ENCODE peak calls at places on chromosomes 2 and 18, in six cellular contexts. W is kidney; J is stomach; H is cardiac muscle cell; M is right lobe of liver; I is CD8-positive, alpha-beta T cell. K is an unnamed sample.

GRCh38 chr2:102033028-102033749 is 41.4 kb downstream of the IL1R2 start:
- DNase-seq in M (peak; percentile 79), J (peak; percentile 81), H (peak; percentile 99), I (no peak), W (peak; percentile 89), K (peak; percentile 19)

GRCh38 chr2:27723372-27724144 is 48.0 kb upstream of the MRPL33 start:
- DNase-seq in J (peak; percentile 79), H (peak; percentile 85), W (no peak), I (peak; percentile 16), M (peak; percentile 77), K (no peak)

GRCh38 chr2:228352048-228352447 is 170.6 kb upstream of the SPHKAP start:
- DNase-seq in H (no peak), I (no peak), M (no peak), W (no peak), J (no peak), K (no peak)

GRCh38 chr2:42404666-42405065 is 43.6 kb upstream of the COX7A2L start:
- DNase-seq in J (no peak), M (no peak), W (no peak), I (no peak), H (no peak), K (no peak)

GRCh38 chr18:3675994-3676393 is 226.0 kb downstream of the TGIF1 start:
- DNase-seq in I (no peak), W (no peak), M (no peak), J (no peak), H (no peak), K (no peak)

GRCh38 chr2:220521591-220521990 is 894.2 kb downstream of the SLC4A3 start:
- DNase-seq in J (no peak), I (no peak), W (no peak), H (no peak), M (no peak), K (no peak)

GRCh38 chr2:7813541-7814310 is 868.1 kb upstream of the ID2 start:
- DNase-seq in I (no peak), J (no peak), M (no peak), W (no peak), H (peak; percentile 11), K (no peak)

GRCh38 chr2:240557808-240558207 is at the start of gene ANKMY1:
- DNase-seq in H (peak; percentile 82), M (peak; percentile 67), I (peak; percentile 61), J (peak; percentile 70), W (peak; percentile 88), K (no peak)

GRCh38 chr18:58044370-58045264 is 591 bp downstream of the NEDD4L start:
- DNase-seq in H (peak; percentile 44), W (peak; percentile 86), J (peak; percentile 52), M (peak; percentile 63), I (peak; percentile 36), K (peak; percentile 56)

GRCh38 chr2:46771309-46771708 is 144.3 kb downstream of the MCFD2 start:
- DNase-seq in J (no peak), M (no peak), I (no peak), W (no peak), H (no peak), K (no peak)

GRCh38 chr2:144379891-144380311 is 140.0 kb downstream of the ZEB2 start:
- DNase-seq in M (no peak), W (peak; percentile 51), I (no peak), J (no peak), H (no peak), K (no peak)

GRCh38 chr2:150075831-150076230 is 411.6 kb downstream of the RND3 start:
- DNase-seq in W (no peak), I (no peak), J (no peak), H (no peak), M (no peak), K (no peak)

GRCh38 chr18:45167109-45167551 is 448.1 kb upstream of the SLC14A2 start:
- DNase-seq in H (no peak), M (no peak), I (no peak), W (no peak), J (no peak), K (no peak)

GRCh38 chr2:215104226-215104625 is 34.2 kb downstream of the ABCA12 start:
- DNase-seq in H (no peak), M (no peak), I (no peak), W (no peak), J (no peak), K (no peak)

GRCh38 chr2:118989481-118989880 is 47.5 kb downstream of the MARCO start:
- DNase-seq in J (peak; percentile 9), H (no peak), M (peak; percentile 22), I (no peak), W (peak; percentile 78), K (no peak)

GRCh38 chr2:128091691-128092050 is 671 bp downstream of the UGGT1 start:
- DNase-seq in J (no peak), W (no peak), H (no peak), I (no peak), M (no peak), K (no peak)

GRCh38 chr2:285506-285905 is 2.4 kb downstream of the ALKAL2 start:
- DNase-seq in I (no peak), M (no peak), J (no peak), H (peak; percentile 76), W (no peak), K (no peak)

GRCh38 chr2:196131949-196132925 is 39.1 kb downstream of the STK17B start:
- DNase-seq in I (peak; percentile 54), W (no peak), J (no peak), M (no peak), H (peak; percentile 30), K (no peak)

GRCh38 chr2:196128749-196129148 is 42.6 kb downstream of the STK17B start:
- DNase-seq in H (no peak), M (no peak), J (no peak), W (no peak), I (no peak), K (no peak)

GRCh38 chr2:196136151-196136550 is 35.2 kb downstream of the STK17B start:
- DNase-seq in J (no peak), I (no peak), W (no peak), H (no peak), M (no peak), K (no peak)

GRCh38 chr2:196130039-196130825 is 41.1 kb downstream of the STK17B start:
- DNase-seq in J (no peak), H (no peak), M (no peak), I (no peak), W (no peak), K (no peak)

GRCh38 chr2:196131384-196131861 is 40.0 kb downstream of the STK17B start:
- DNase-seq in M (no peak), I (peak; percentile 62), H (peak; percentile 27), J (peak; percentile 48), W (no peak), K (no peak)
- TF ChIP-seq CTCF in M (peak; percentile 41), I (peak; percentile 49), H (no peak), J (peak; percentile 49), W (no peak), K (no peak)

GRCh38 chr2:105339414-105339813 is 2.1 kb downstream of the C2orf49 start:
- DNase-seq in W (no peak), H (no peak), M (no peak), I (no peak), J (no peak), K (no peak)

GRCh38 chr2:105344704-105345345 is 7.5 kb downstream of the C2orf49 start:
- DNase-seq in M (no peak), W (no peak), J (no peak), I (no peak), H (peak; percentile 69), K (no peak)
- TF ChIP-seq CTCF in M (peak; percentile 48), W (peak; percentile 26), J (peak; percentile 40), I (peak; percentile 34), H (peak; percentile 33), K (no peak)

GRCh38 chr2:208570066-208570465 is 163.5 kb downstream of the PTH2R start:
- DNase-seq in J (no peak), M (no peak), H (no peak), W (no peak), I (no peak), K (no peak)
- TF ChIP-seq CTCF in J (no peak), M (no peak), H (no peak), W (no peak), I (no peak), K (no peak)

DNA sequence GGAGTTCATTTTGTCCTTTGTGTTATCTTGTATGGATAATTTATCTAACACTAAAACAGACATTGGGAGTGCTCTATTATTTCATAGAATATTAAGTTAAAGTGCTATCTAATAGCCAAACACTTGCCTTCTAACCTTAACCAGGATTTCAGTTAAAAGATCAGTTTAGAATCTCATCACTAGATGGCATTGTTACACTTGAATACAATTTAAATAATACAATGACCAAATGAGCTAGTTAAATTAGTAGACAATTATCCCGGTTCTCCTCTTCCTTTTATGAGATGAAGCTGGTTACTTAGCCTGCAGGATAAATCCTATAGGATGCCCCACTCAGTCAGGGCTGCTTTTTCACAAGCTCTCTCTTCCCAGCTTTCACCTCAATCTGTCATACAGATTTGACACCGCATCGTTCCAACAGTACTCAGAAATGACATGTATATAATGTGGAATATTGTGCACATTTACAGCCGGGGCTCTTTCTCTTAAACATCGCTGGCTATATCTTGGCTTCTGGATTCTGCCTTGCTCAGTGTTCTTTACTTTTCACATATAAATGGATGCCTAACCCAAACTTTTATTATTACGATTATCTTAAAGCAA is 678.8 kb downstream of the KCNJ3 start:
- DNase-seq in J (no peak), H (peak; percentile 44), I (no peak), M (no peak), W (no peak), K (no peak)
- TF ChIP-seq CTCF in J (no peak), H (peak; percentile 31), I (no peak), M (peak; percentile 43), W (peak; percentile 36), K (no peak)

K was measured in activated B cell treated with CpG ODN at 0.5 μM for 24 hours.